ENCODE peak calls at places on chromosomes 13 and 19, in five cellular contexts. B is naive thymus-derived CD4-positive, alpha-beta T cell; N is BE2C; C is thoracic aorta; T is Peyer's patch. X is an unnamed sample. For H3K4me1, the result is how much of the 10 kb centered on the place peaks cover.

GRCh38 chr19:7177926-7178325 is 108.4 kb downstream of the ZNF557 start:
- DNase-seq in N (no peak), T (no peak), C (no peak), B (no peak), X (no peak)

GRCh38 chr13:93309886-93310520 is 83.4 kb downstream of the GPC6 start:
- DNase-seq in C (no peak), N (no peak), B (no peak), T (no peak), X (peak)

GRCh38 chr13:106802917-106803316 is 235.0 kb upstream of the ARGLU1 start:
- DNase-seq in C (no peak), N (no peak), T (no peak), B (no peak), X (no peak)

GRCh38 chr13:32008518-32009175 is 22.9 kb upstream of the FRY start:
- DNase-seq in N (no peak), B (no peak), C (no peak), T (no peak), X (no peak)

GRCh38 chr13:113654591-113655357 is 3.2 kb downstream of the ATP4B start:
- DNase-seq in T (no peak), B (no peak), C (no peak), N (peak), X (no peak)

GRCh38 chr19:46579286-46579944 is 21.7 kb upstream of the CALM3 start:
- DNase-seq in T (no peak), B (no peak), C (no peak), N (peak), X (no peak)

GRCh38 chr19:6464070-6464873 is at the start of gene CRB3:
- DNase-seq in T (peak), C (no peak), N (no peak), B (peak), X (no peak)

GRCh38 chr13:32734511-32734910 is 148.3 kb downstream of the PDS5B start:
- DNase-seq in T (no peak), N (peak), C (no peak), B (no peak), X (peak)

GRCh38 chr13:27118428-27119054 is 53.1 kb downstream of the USP12 start:
- DNase-seq in B (no peak), T (no peak), C (no peak), N (no peak), X (no peak)

GRCh38 chr13:30107536-30108136 is 199.7 kb downstream of the KATNAL1 start:
- DNase-seq in T (no peak), B (no peak), C (no peak), N (no peak), X (no peak)

GRCh38 chr13:21134475-21134874 is 41.9 kb downstream of the SKA3 start:
- DNase-seq in B (no peak), C (no peak), N (no peak), T (no peak), X (no peak)

GRCh38 chr13:20492641-20493040 is 33.0 kb downstream of the CRYL1 start:
- DNase-seq in C (no peak), T (no peak), N (peak), B (no peak), X (no peak)

GRCh38 chr13:28035146-28035782 is 46.8 kb upstream of the URAD start:
- DNase-seq in C (no peak), B (no peak), T (no peak), N (no peak), X (no peak)

GRCh38 chr19:2043269-2043641 is 7.8 kb downstream of the MKNK2 start:
- DNase-seq in T (no peak), B (no peak), N (no peak), C (no peak), X (no peak)

GRCh38 chr13:77136902-77137420 is 110.0 kb upstream of the FBXL3 start:
- DNase-seq in B (no peak), T (no peak), C (no peak), N (no peak), X (no peak)

GRCh38 chr19:12794936-12795335 is 3.6 kb downstream of the JUNB start:
- DNase-seq in C (no peak), N (no peak), T (no peak), B (no peak), X (no peak)

GRCh38 chr13:95099541-95099940 is 201.7 kb downstream of the ABCC4 start:
- DNase-seq in T (no peak), N (no peak), C (no peak), B (no peak), X (no peak)

GRCh38 chr19:5006201-5006600 is 37.3 kb downstream of the KDM4B start:
- DNase-seq in B (no peak), C (no peak), T (no peak), N (no peak), X (no peak)

GRCh38 chr13:31242342-31242741 is 42.6 kb downstream of the B3GLCT start:
- DNase-seq in B (no peak), N (no peak), T (no peak), C (no peak), X (no peak)

GRCh38 chr13:71751074-71751473 is 115.9 kb downstream of the DACH1 start:
- DNase-seq in T (no peak), N (peak), B (no peak), C (no peak), X (peak)

GRCh38 chr13:66673401-66673800 is 556.7 kb downstream of the PCDH9 start:
- DNase-seq in B (no peak), C (no peak), T (no peak), N (no peak), X (no peak)

GRCh38 chr13:45542878-45543277 is 72.7 kb downstream of the ERICH6B start:
- DNase-seq in C (no peak), N (peak), B (no peak), T (no peak), X (no peak)

GRCh38 chr19:10095948-10096614 is 6.4 kb downstream of the ANGPTL6 start:
- DNase-seq in N (peak), C (no peak), T (peak), B (peak), X (peak)
- H3K4me1 ChIP-seq in N (under half), C (under half), T (under half), B (under half), X (under half)

GRCh38 chr13:22948421-22948820 is 232.4 kb upstream of the SGCG start:
- DNase-seq in C (no peak), T (no peak), N (no peak), B (no peak), X (no peak)
- H3K4me1 ChIP-seq in C (under half), T (under half), N (under half), B (under half), X (under half)

DNA sequence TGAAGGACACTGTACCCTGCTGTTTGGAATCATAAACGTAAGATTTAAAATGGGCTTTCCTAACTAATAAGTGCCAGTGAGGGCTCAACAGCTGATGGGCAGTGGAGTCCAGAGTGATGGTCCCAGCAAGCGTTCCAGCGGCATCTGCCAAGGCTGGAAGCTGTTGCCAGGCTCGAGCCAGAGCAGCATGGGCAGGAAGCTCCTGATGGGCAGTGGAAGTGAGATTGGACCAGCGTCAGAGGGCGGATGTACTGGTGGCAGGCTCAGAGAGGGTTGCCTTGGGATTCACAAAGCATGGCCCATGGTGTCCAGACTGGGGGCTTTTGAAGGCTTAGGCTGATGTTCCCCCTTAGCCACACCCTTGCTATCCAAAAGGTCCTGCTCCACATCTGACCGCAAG is 30.2 kb downstream of the COL4A2 start:
- DNase-seq in T (no peak), B (no peak), C (no peak), N (no peak), X (no peak)
- H3K4me1 ChIP-seq in T (under half), B (under half), C (half or more), N (under half), X (under half)

DNA sequence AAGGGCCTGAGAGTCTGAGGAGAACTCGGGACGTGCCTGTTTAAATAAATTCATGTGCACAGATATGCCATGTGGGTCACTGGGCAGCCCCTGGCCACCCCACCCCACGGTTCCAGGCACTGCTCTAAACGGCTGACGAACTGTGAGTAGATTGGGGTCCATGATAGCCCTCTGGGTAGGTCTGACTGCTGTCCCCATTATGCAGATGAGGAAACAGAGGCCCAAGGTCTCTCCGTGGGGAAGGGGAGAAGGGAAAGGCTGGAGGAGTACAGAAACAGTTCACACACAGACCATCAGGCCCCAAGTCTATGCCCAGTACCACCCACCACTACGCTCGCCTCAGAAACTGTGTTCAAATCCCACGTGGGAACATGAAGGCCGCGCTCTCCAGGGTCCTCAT is 14.1 kb downstream of the ZNF787 start:
- DNase-seq in T (no peak), N (no peak), C (no peak), B (no peak), X (no peak)
- H3K4me1 ChIP-seq in T (under half), N (under half), C (half or more), B (under half), X (under half)

GRCh38 chr13:99228737-99229691 is 28.4 kb downstream of the UBAC2 start:
- DNase-seq in T (no peak), C (no peak), B (no peak), N (no peak), X (no peak)
- H3K4me1 ChIP-seq in T (under half), C (under half), B (half or more), N (under half), X (under half)

X was measured in HAP-1.